ENCODE peak calls at places on chromosomes 5 and 9, in six cellular contexts. I is SJSA1, P is kidney, W is fibroblast of lung, V is thoracic aorta, Z is endothelial cell of umbilical vein. Q is an unnamed sample.

GRCh38 chr5:1652873-1653707 is 129.3 kb upstream of the LPCAT1 start:
- DNase-seq in V (no peak), W (no peak), P (peak), Z (no peak), I (no peak), Q (peak)

GRCh38 chr9:90180374-90180773 is 462.2 kb downstream of the DIRAS2 start:
- DNase-seq in W (no peak), V (no peak), Z (no peak), I (no peak), P (no peak), Q (no peak)

GRCh38 chr5:38441730-38442573 is 114.5 kb downstream of the LIFR start:
- DNase-seq in V (peak), I (peak), Z (peak), W (peak), P (peak), Q (peak)

GRCh38 chr9:136722969-136723356 is 10.6 kb downstream of the DIPK1B start:
- DNase-seq in W (no peak), Z (peak), P (no peak), V (no peak), I (no peak), Q (no peak)

GRCh38 chr5:8213701-8214240 is 344.8 kb downstream of the MTRR start:
- DNase-seq in W (no peak), P (no peak), Z (no peak), V (no peak), I (no peak), Q (no peak)

GRCh38 chr5:117881426-117882230 is 1106.7 kb downstream of the DTWD2 start:
- DNase-seq in W (no peak), P (no peak), Z (no peak), I (no peak), V (no peak), Q (no peak)

GRCh38 chr5:59540366-59540765 is 353.2 kb downstream of the PDE4D start:
- DNase-seq in V (no peak), I (peak), Z (peak), W (no peak), P (no peak), Q (peak)

GRCh38 chr5:146851133-146851532 is 27.4 kb downstream of the PPP2R2B start:
- DNase-seq in W (no peak), Z (no peak), I (no peak), P (no peak), V (no peak), Q (no peak)

GRCh38 chr5:141260458-141261237 is 15.5 kb downstream of the PCDHB15 start:
- DNase-seq in Z (peak), V (no peak), P (no peak), I (peak), W (no peak), Q (no peak)

GRCh38 chr5:270340-270739 is 1.1 kb upstream of the PDCD6 start:
- DNase-seq in Z (no peak), I (no peak), V (no peak), W (no peak), P (no peak), Q (no peak)

GRCh38 chr5:267716-268115 is 3.7 kb upstream of the PDCD6 start:
- DNase-seq in W (no peak), Z (no peak), V (no peak), I (no peak), P (no peak), Q (no peak)

GRCh38 chr5:264346-264745 is 7.1 kb upstream of the PDCD6 start:
- DNase-seq in W (no peak), Z (no peak), V (no peak), P (no peak), I (no peak), Q (no peak)
- H3K27ac ChIP-seq in W (peak), Z (peak), V (no peak), P (peak), I (peak), Q (no peak)

GRCh38 chr9:81380504-81380903 is 308.8 kb downstream of the TLE1 start:
- DNase-seq in Z (no peak), V (no peak), W (no peak), P (no peak), I (no peak), Q (no peak)

GRCh38 chr9:81382281-81382680 is 307.1 kb downstream of the TLE1 start:
- DNase-seq in V (no peak), I (no peak), P (no peak), W (peak), Z (no peak), Q (no peak)

GRCh38 chr9:81379655-81380054 is 309.7 kb downstream of the TLE1 start:
- DNase-seq in Z (no peak), P (no peak), W (peak), I (no peak), V (no peak), Q (no peak)

GRCh38 chr9:81380960-81381359 is 308.4 kb downstream of the TLE1 start:
- DNase-seq in P (no peak), W (peak), Z (no peak), I (no peak), V (no peak), Q (no peak)

DNA sequence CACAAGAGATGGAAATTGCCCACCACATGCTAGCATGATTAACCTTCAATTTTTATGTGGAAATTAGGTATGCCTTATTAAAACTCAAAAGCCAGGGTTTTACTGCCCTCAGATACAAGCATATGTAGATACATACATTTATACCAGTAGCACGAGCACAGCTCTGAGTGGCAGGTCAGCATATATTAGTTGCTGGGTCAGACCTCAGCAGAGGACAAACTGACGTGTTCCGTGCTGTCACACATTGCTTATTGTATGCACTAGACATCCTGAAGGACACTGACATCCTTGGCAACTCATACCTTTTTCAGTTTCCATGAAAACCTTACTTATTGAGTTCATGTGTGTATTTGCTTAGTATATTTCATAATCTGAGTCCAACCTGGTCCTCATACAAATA is 307.7 kb downstream of the TLE1 start:
- DNase-seq in P (no peak), V (no peak), Z (no peak), W (no peak), I (no peak), Q (no peak)
- H3K27ac ChIP-seq in P (no peak), V (no peak), Z (no peak), W (no peak), I (no peak), Q (no peak)

GRCh38 chr9:68970150-68970549 is 43.8 kb downstream of the PRKACG start:
- DNase-seq in W (no peak), Z (no peak), V (no peak), P (no peak), I (no peak), Q (no peak)
- H3K27ac ChIP-seq in W (no peak), Z (no peak), V (no peak), P (no peak), I (no peak), Q (no peak)

DNA sequence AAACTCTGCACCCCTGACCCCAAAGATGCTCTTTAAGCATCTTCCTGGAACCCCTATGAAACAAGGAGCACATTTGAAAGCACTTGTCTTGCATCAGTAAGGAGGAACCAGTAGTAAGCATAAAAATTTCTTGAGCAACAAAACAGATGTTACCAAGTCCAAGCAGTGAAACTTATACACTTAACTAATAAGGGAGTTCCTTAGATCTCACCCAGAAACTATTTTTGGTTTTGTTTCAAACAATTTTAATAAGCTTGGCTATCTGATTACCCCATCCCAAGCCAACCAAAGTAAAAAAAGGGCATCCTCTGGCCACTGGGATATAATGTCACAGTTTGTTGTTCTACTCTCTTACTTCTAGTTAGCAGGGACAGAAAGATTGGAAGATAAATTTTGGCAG is 162.1 kb upstream of the HMHB1 start:
- DNase-seq in I (no peak), P (no peak), W (no peak), Z (no peak), V (no peak), Q (no peak)
- H3K27ac ChIP-seq in I (no peak), P (no peak), W (no peak), Z (no peak), V (no peak), Q (no peak)

GRCh38 chr9:130209422-130209821 is 37.2 kb downstream of the NCS1 start:
- DNase-seq in Z (no peak), W (no peak), I (no peak), P (no peak), V (no peak), Q (no peak)
- H3K27ac ChIP-seq in Z (no peak), W (no peak), I (no peak), P (no peak), V (peak), Q (no peak)

GRCh38 chr9:89010526-89011089 is 19.3 kb downstream of the S1PR3 start:
- DNase-seq in I (no peak), W (no peak), V (no peak), P (no peak), Z (no peak), Q (no peak)
- H3K27ac ChIP-seq in I (no peak), W (no peak), V (no peak), P (no peak), Z (no peak), Q (no peak)

Q was measured in body of pancreas.